ENCODE peak calls at places on chromosome 16, in eight cellular contexts. H is cardiac fibroblast; T is uterus; C is glutamatergic neuron; O is endothelial cell; L is spleen; E is BJ; N is activated CD8-positive, alpha-beta T cell treated with anti-CD3 and anti-CD28 coated beads for 36 hours. X is an unnamed sample.

GRCh38 chr16:8583199-8583598 is 7.1 kb downstream of the TMEM114 start:
- DNase-seq in L (no peak), E (no peak), N (no peak), H (peak), O (no peak), C (no peak), T (no peak), X (peak)

GRCh38 chr16:57479422-57480126 is 6.7 kb downstream of the DOK4 start:
- DNase-seq in T (peak), O (no peak), E (no peak), C (peak), N (no peak), L (peak), H (peak), X (peak)

GRCh38 chr16:10753670-10754069 is 10.0 kb downstream of the NUBP1 start:
- DNase-seq in E (no peak), H (no peak), C (no peak), O (no peak), T (no peak), N (no peak), L (no peak), X (no peak)

GRCh38 chr16:85699628-85700027 is 10.9 kb upstream of the GINS2 start:
- DNase-seq in E (no peak), O (no peak), N (no peak), C (no peak), L (no peak), H (peak), T (no peak), X (peak)

GRCh38 chr16:28167221-28167620 is 44.5 kb downstream of the XPO6 start:
- DNase-seq in E (no peak), O (no peak), C (no peak), H (no peak), L (no peak), T (no peak), N (no peak), X (no peak)

GRCh38 chr16:74226361-74226979 is 70.1 kb upstream of the PSMD7 start:
- DNase-seq in C (no peak), O (no peak), N (no peak), H (peak), E (no peak), L (no peak), T (no peak), X (peak)

GRCh38 chr16:16096161-16096857 is 127.0 kb downstream of the ABCC6 start:
- DNase-seq in C (no peak), L (no peak), H (peak), O (no peak), E (peak), T (peak), N (no peak), X (peak)

GRCh38 chr16:86046026-86046713 is 147.2 kb downstream of the IRF8 start:
- DNase-seq in N (no peak), H (no peak), T (no peak), L (peak), E (no peak), C (no peak), O (no peak), X (no peak)

GRCh38 chr16:54504372-54504771 is 217.8 kb upstream of the IRX3 start:
- DNase-seq in H (no peak), T (no peak), L (no peak), C (no peak), O (peak), N (no peak), E (no peak), X (no peak)

GRCh38 chr16:70470927-70471341 is 16.5 kb downstream of the FCSK start:
- DNase-seq in H (peak), E (no peak), L (no peak), N (no peak), T (no peak), O (peak), C (peak), X (no peak)
- TF ChIP-seq CTCF in H (peak), E (peak), L (no peak), N (no peak), T (peak), O (no peak), C (peak), X (peak)

GRCh38 chr16:1950047-1950446 is 4.4 kb downstream of the RPL3L start:
- DNase-seq in E (no peak), N (no peak), L (no peak), T (no peak), H (no peak), C (no peak), O (no peak), X (no peak)
- TF ChIP-seq CTCF in E (no peak), N (no peak), L (no peak), T (no peak), H (no peak), C (no peak), O (no peak), X (no peak)

GRCh38 chr16:79754081-79754872 is 153.7 kb upstream of the MAF start:
- DNase-seq in T (no peak), C (no peak), E (no peak), L (no peak), N (no peak), O (no peak), H (peak), X (no peak)
- TF ChIP-seq CTCF in T (no peak), C (no peak), E (no peak), L (no peak), N (no peak), O (no peak), H (no peak), X (no peak)

DNA sequence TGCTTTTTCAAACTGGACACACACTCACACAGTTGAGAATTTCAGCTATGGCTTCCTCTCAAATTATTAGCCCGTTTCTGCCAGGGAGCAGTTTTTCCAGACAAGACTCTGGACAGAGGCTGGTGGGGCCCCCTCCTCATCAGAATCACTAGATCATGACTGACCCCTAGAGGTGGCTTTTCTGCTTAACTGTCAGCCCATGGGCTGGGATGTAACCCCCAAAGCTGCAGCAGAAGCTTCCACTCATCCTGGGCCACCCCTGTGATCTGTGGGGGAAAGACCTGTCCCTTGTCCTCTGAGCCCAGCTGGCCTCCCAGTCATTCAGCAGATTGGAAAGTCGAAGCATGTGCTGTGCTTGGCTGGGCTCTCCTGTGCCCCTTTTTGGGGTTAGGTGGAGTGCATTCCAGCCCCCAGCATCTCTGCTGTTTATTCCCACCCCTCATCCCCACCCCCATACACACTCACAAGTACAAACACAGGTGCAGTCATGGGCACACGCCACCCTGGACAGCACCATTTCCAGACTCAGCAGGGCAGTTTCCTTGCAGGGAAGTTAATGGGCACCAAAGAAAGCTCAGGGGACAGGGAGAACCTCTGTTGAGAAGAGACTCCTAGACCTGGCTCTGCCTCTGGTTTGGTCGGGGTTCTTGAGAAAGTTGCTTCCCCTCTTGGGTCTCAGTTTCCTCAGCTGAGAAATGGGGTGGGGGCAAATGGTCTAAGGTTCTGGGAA is 77.6 kb upstream of the RBL2 start:
- DNase-seq in T (no peak), O (peak), L (no peak), N (no peak), H (no peak), C (no peak), E (no peak), X (no peak)
- TF ChIP-seq CTCF in T (no peak), O (no peak), L (no peak), N (no peak), H (no peak), C (no peak), E (no peak), X (no peak)

DNA sequence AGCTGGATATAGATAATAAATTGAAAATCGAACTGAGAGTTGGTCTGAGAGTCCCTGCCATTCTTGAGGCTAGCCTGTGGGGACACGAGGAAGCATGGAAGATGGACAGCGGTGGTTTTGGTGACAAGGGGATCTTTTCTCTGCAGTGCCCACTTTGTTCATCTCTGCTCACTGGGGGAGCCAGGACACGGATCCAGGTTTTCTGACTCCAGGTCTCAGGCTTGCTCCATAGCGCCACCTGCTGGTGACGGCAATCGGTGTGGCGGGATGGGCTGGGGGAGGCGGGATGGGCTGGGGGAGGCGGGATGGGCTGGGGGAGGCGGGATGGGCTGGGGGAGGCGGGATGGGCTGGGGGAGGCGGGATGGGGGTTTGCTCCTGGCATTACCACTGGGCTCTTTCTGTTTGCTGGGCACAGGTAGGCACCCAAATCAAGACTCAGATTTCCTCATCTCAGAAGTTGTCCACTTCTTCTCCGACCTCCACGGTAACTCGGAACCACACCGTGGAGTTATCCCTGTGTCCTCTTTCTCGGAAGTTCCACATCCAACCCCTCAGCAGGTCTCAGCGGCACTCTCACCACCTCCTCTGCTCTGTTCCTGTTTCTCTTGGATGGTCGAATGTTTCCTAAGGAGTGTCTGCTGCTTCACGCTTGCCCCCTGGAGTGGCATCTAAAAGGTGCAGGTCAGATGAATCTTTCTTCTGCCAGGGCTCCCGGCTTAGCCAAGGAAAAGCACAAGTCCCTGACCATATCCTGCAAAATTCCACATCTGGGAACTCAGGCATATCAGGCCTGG is 142.4 kb downstream of the CYLD start:
- DNase-seq in H (no peak), T (no peak), N (peak), C (peak), O (peak), E (no peak), L (no peak), X (no peak)
- TF ChIP-seq CTCF in H (peak), T (no peak), N (peak), C (peak), O (peak), E (peak), L (no peak), X (peak)

DNA sequence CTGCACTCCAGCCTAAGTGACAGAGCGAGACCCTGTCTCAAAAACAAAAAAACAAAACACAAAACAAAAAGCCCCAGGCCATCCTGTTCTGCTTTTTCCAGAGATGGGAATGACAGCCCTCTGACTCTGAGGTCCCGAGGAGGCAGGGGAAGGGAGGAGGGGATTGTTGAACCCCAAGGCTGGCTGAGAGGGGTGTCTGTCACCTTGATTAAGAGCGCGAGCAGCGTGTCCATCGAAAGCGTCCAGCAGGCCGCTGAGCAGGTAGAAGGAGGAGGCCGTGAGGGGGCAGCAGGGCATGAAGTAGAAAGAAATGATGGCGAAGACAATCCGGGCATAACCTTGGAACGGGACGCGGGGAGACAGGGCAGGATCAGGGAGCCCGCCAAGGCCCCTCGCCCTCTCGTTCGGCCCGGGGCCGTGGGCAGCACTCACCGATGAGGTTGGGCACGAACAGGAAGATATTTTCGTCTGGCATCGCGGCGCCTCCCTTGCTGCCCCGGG is 593 bp downstream of the CDIPT start:
- DNase-seq in T (no peak), L (no peak), H (peak), O (peak), E (no peak), C (no peak), N (no peak), X (no peak)
- TF ChIP-seq CTCF in T (peak), L (no peak), H (peak), O (no peak), E (peak), C (no peak), N (no peak), X (peak)

GRCh38 chr16:78310990-78311561 is 211.6 kb downstream of the WWOX start:
- DNase-seq in N (peak), L (no peak), E (no peak), T (no peak), C (no peak), O (no peak), H (no peak), X (peak)

GRCh38 chr16:78310196-78310595 is 210.7 kb downstream of the WWOX start:
- DNase-seq in H (no peak), C (no peak), N (no peak), E (no peak), T (no peak), O (no peak), L (no peak), X (no peak)

GRCh38 chr16:78307824-78308528 is 208.5 kb downstream of the WWOX start:
- DNase-seq in E (no peak), H (no peak), T (no peak), O (no peak), L (no peak), N (no peak), C (no peak), X (no peak)

GRCh38 chr16:78311831-78312230 is 212.4 kb downstream of the WWOX start:
- DNase-seq in H (no peak), E (no peak), N (no peak), O (no peak), L (no peak), C (no peak), T (no peak), X (no peak)

DNA sequence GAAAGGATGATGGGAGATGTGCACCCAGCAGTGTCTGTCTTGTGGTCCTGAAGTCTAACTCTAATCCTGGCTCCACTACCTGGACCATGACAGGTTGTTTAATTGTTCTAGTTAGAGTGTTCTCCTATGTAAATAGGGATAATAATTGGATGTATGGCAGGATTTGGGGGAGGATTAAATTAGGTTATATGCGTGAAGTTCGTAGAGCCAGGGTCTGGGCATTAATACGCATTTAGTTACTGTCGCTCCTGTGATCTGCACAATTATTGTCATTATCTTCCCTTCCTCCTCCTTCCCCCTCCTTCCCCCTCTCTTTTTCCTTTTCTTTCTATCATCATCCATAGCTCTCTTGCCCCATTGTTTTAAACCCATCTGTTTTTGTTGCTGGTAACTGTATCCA is 210.3 kb downstream of the WWOX start:
- DNase-seq in C (no peak), T (no peak), N (no peak), L (no peak), E (no peak), H (no peak), O (no peak), X (no peak)
- TF ChIP-seq CTCF in C (no peak), T (no peak), N (no peak), L (no peak), E (no peak), H (no peak), O (no peak), X (no peak)

GRCh38 chr16:71441348-71441781 is 489 bp downstream of the TLE7 start:
- DNase-seq in O (no peak), E (no peak), N (peak), T (no peak), C (peak), L (no peak), H (no peak), X (no peak)
- TF ChIP-seq CTCF in O (peak), E (peak), N (peak), T (no peak), C (peak), L (no peak), H (peak), X (peak)

X was measured in AG10803.